ENCODE peak calls at places on chromosome 2, in ten cellular contexts. X is RWPE1; W is spleen; N is uterus; A is neural progenitor cell; E is right cardiac atrium; Y is CD8-positive, alpha-beta T cell; I is substantia nigra; B is left ventricle myocardium inferior; R is lower lobe of right lung. G is an unnamed sample.

GRCh38 chr2:153218851-153219250 is 259.7 kb downstream of the RPRM start:
- DNase-seq in I (no peak), B (no peak), X (no peak), E (no peak), W (no peak), A (no peak), N (no peak), R (no peak), Y (no peak), G (no peak)

GRCh38 chr2:7803515-7803914 is 878.3 kb upstream of the ID2 start:
- DNase-seq in A (no peak), E (no peak), B (no peak), X (no peak), R (no peak), N (no peak), W (no peak), I (no peak), Y (no peak), G (no peak)

GRCh38 chr2:203871371-203871983 is 3.9 kb downstream of the CTLA4 start:
- DNase-seq in N (no peak), Y (no peak), X (no peak), I (no peak), R (no peak), E (no peak), W (no peak), B (no peak), A (no peak), G (no peak)

GRCh38 chr2:17800219-17800618 is 16.0 kb upstream of the MSGN1 start:
- DNase-seq in W (no peak), Y (no peak), R (no peak), A (no peak), B (no peak), X (no peak), I (no peak), N (no peak), E (peak), G (no peak)

GRCh38 chr2:43344911-43345373 is 118.5 kb upstream of the ZFP36L2 start:
- DNase-seq in I (no peak), B (no peak), W (no peak), X (no peak), Y (no peak), R (no peak), E (no peak), A (no peak), N (no peak), G (no peak)

GRCh38 chr2:196077821-196078220 is 9.2 kb upstream of the DNAH7 start:
- DNase-seq in Y (no peak), R (no peak), N (no peak), B (no peak), E (no peak), W (no peak), A (no peak), I (no peak), X (no peak), G (no peak)

GRCh38 chr2:177143444-177143843 is 69.2 kb upstream of the HNRNPA3 start:
- DNase-seq in E (no peak), I (no peak), W (no peak), B (no peak), A (peak), R (no peak), X (peak), N (peak), Y (no peak), G (peak)

GRCh38 chr2:74186038-74186437 is 7.4 kb upstream of the MOB1A start:
- DNase-seq in I (peak), W (peak), E (no peak), N (no peak), R (peak), X (no peak), B (no peak), A (no peak), Y (no peak), G (no peak)

GRCh38 chr2:88614497-88615157 is 12.6 kb downstream of the EIF2AK3 start:
- DNase-seq in W (no peak), Y (no peak), R (no peak), X (no peak), B (no peak), E (no peak), A (no peak), N (no peak), I (no peak), G (no peak)

GRCh38 chr2:16628316-16628715 is 37.3 kb downstream of the CYRIA start:
- DNase-seq in A (no peak), E (no peak), B (no peak), I (no peak), W (no peak), Y (no peak), R (no peak), N (no peak), X (no peak), G (no peak)

GRCh38 chr2:230691005-230691647 is 21.5 kb upstream of the CAB39 start:
- DNase-seq in B (no peak), N (no peak), I (no peak), E (no peak), W (no peak), A (no peak), R (no peak), Y (no peak), X (peak), G (no peak)

GRCh38 chr2:106542730-106543359 is 55.7 kb downstream of the CD8B2 start:
- DNase-seq in E (peak), B (peak), Y (peak), I (peak), R (peak), X (peak), N (peak), W (peak), A (peak), G (peak)

GRCh38 chr2:215722125-215722524 is 286.3 kb upstream of the FN1 start:
- DNase-seq in W (no peak), N (peak), X (no peak), E (no peak), I (no peak), A (no peak), Y (no peak), B (no peak), R (no peak), G (no peak)

GRCh38 chr2:215718890-215719289 is 283.0 kb upstream of the FN1 start:
- DNase-seq in I (no peak), Y (no peak), N (no peak), E (no peak), A (no peak), X (no peak), W (no peak), R (no peak), B (no peak), G (no peak)

GRCh38 chr2:215726070-215726469 is 287.3 kb downstream of the MREG start:
- DNase-seq in X (no peak), A (no peak), B (no peak), N (no peak), W (no peak), I (no peak), R (no peak), Y (no peak), E (no peak), G (no peak)

GRCh38 chr2:215724171-215724570 is 288.3 kb upstream of the FN1 start:
- DNase-seq in I (no peak), B (no peak), W (no peak), A (no peak), X (no peak), Y (no peak), R (no peak), E (no peak), N (no peak), G (no peak)

DNA sequence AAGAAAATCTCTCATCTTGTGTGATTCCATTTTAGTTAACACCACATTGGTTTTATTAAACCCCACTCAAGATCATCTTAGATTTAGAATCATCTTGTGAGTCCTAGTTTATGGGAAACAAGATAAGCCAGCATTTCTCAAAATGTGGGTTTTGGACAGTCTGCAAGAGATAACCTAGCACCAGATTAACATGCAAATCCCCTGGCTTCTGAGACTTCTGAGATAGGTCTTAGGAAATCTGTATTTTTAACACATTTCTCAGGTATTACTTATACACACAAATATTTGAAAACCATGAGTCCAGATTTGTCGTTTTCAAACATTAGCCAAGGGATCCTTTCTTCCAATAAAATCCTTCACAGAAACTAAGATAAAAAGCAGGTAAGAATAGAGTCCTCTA is 287.1 kb upstream of the FN1 start:
- DNase-seq in X (no peak), B (no peak), W (no peak), R (no peak), N (no peak), A (no peak), Y (no peak), E (no peak), I (no peak), G (no peak)
- H3K27ac ChIP-seq in X (no peak), B (no peak), W (no peak), R (no peak), N (no peak), A (no peak), Y (no peak), E (no peak), I (no peak), G (no peak)

GRCh38 chr2:97759727-97760407 is 46.5 kb downstream of the ZAP70 start:
- DNase-seq in N (no peak), A (no peak), I (no peak), B (no peak), X (no peak), E (no peak), R (no peak), W (no peak), Y (no peak), G (no peak)
- H3K27ac ChIP-seq in N (no peak), A (no peak), I (no peak), B (peak), X (no peak), E (no peak), R (no peak), W (no peak), Y (no peak), G (no peak)

DNA sequence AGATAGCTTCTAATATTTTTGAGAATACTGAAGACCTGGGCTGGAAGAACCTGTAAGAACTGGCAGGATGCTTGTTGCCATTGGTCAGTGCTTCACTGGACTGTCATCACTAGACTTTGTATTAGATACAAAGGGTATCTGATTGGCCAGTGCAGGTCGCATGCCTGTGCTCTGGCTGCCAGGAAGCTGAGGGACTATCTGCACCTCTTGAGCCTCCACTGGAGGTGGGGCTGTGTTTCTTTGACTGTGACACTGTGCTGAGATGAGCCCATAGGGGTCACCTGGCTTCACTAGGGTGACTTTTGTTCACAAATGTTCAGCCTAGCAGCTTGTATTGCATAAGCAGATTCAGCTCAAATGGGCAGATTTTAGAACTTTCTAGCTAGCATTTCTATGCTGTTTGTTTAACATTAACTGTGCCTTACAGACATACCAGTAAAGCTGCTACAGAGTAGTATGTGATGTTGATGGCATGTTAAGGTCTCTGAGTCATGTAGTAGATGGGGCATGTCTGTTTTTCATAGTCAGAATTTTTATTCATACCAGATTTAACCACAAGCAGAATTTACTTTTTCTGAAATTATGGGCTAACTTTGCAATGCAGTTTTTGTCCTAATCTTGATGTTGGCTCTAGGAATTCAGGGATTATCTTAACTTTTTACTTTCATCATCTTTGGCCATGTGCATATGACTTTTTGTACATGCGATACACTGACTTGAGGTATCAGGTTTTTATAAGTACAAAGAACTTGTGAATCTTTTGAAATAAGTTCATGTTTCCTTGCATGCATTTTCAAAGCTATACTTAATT is 56.1 kb downstream of the RHBDD1 start:
- DNase-seq in I (no peak), N (no peak), W (no peak), Y (no peak), X (peak), A (no peak), B (no peak), R (no peak), E (peak), G (no peak)
- H3K27ac ChIP-seq in I (no peak), N (no peak), W (no peak), Y (no peak), X (no peak), A (no peak), B (no peak), R (no peak), E (no peak), G (no peak)

GRCh38 chr2:38516122-38516521 is 86.6 kb downstream of the HNRNPLL start:
- DNase-seq in W (no peak), I (no peak), R (no peak), X (no peak), B (no peak), E (no peak), A (no peak), Y (no peak), N (no peak), G (no peak)

GRCh38 chr2:38514603-38515154 is 88.0 kb downstream of the HNRNPLL start:
- DNase-seq in Y (no peak), E (no peak), R (no peak), A (no peak), N (peak), X (no peak), I (no peak), B (no peak), W (no peak), G (no peak)

GRCh38 chr2:38517284-38517683 is 85.4 kb downstream of the HNRNPLL start:
- DNase-seq in W (no peak), R (no peak), X (no peak), N (no peak), Y (no peak), B (no peak), I (no peak), E (no peak), A (no peak), G (no peak)

GRCh38 chr2:38512211-38512610 is 90.5 kb downstream of the HNRNPLL start:
- DNase-seq in Y (no peak), I (no peak), A (no peak), N (no peak), R (no peak), W (no peak), B (no peak), X (no peak), E (no peak), G (no peak)

DNA sequence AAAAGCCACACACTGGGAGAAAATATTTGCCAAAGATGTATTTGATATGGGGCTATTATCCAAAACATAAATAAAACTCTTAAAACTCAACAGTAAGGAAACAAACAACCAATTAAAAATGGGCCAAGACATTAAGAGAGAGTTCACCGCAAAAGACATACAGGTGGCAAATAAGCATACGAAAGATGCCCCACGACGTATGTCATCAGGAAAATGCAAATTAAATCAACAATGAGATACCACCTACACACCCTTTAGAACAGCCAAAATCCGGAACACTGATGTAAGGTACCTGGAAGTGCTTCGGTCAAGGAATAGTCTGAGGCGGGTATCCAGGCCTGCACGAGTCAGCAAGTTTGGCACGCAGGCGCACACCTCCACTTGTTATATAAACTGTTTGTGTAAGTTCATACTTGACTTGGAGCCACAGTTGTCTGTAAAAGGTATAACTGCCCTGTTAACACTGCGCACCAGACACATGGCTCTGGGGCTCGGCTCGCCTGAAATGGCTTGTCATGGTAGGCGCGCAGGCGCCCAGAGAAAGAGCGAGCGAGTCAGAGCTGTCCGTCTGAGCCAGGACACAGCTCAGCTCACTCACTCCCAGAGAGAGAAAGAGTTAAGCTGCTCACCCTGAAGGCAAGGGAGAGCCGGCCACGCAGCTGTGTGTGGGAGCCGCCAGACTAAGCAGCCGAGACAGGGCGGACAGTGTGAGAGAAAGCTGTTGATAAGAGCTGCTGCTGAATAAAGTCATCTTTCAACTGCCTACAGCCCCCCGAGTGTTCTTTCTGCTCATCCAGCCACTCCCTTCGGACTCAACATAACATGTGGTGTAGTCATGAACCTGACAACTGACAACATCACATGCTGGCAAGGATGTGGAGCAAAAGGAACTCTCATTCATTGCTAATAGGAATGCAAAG is 87.3 kb downstream of the HNRNPLL start:
- DNase-seq in Y (no peak), N (peak), B (peak), A (no peak), E (peak), X (peak), W (no peak), I (no peak), R (peak), G (no peak)
- H3K27ac ChIP-seq in Y (no peak), N (peak), B (peak), A (no peak), E (peak), X (peak), W (no peak), I (no peak), R (peak), G (no peak)

GRCh38 chr2:85861180-85861579 is 27.6 kb downstream of the ST3GAL5 start:
- DNase-seq in B (no peak), W (no peak), A (no peak), X (no peak), I (no peak), N (no peak), Y (no peak), R (no peak), E (no peak), G (peak)

GRCh38 chr2:85861650-85862049 is 27.1 kb downstream of the ST3GAL5 start:
- DNase-seq in N (no peak), A (no peak), Y (no peak), W (no peak), I (no peak), E (no peak), R (no peak), X (no peak), B (no peak), G (no peak)

GRCh38 chr2:85862426-85862825 is 26.4 kb downstream of the ST3GAL5 start:
- DNase-seq in W (no peak), Y (peak), N (no peak), E (no peak), R (no peak), X (no peak), A (no peak), I (no peak), B (no peak), G (peak)

GRCh38 chr2:85854897-85855296 is 33.9 kb downstream of the ST3GAL5 start:
- DNase-seq in E (no peak), R (no peak), N (no peak), A (no peak), I (no peak), W (no peak), B (no peak), Y (no peak), X (no peak), G (no peak)

DNA sequence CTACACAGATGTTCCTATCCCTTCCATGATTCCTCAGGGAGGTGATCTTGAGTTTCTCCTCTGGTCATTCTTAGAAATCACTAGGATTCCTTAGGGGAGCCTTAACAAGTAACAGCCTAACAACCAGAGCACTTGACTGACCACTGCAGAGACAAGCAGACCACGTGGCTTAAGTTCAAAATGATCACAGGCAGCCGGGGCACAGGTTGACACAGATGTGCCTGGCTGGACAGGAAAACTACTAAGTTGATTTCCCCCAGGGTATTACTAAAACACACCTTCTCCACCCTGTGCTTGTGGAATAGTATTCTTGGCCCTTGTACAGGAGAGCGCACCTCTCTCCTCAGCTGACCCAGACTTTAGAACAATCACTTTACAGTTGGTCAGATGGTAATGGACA is 29.9 kb downstream of the ST3GAL5 start:
- DNase-seq in R (no peak), I (no peak), B (no peak), N (no peak), X (no peak), W (no peak), Y (no peak), A (no peak), E (no peak), G (no peak)
- H3K27ac ChIP-seq in R (no peak), I (no peak), B (no peak), N (no peak), X (no peak), W (no peak), Y (no peak), A (no peak), E (no peak), G (no peak)

DNA sequence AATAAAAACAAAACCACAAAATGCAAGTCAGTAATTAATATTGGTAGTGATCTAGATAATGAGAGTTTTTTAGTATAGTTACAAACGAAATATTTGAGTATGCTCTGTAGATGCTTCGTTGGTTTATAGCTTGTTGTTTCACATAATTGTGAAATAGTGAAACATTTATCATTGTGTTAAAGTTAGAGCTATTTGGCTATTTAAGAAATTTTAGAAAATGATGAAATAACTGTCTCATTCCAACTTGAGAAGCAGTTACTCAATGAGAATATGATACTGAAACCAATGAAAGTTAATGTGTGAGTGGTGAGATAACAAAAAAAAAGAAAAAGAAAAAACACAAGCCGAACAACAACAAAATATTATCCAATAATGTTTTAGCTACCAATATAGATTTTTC is 475.6 kb upstream of the ZEB2 start:
- DNase-seq in W (no peak), X (no peak), A (no peak), B (no peak), Y (no peak), E (no peak), R (no peak), N (no peak), I (no peak), G (no peak)
- H3K27ac ChIP-seq in W (no peak), X (no peak), A (no peak), B (peak), Y (no peak), E (no peak), R (peak), N (peak), I (no peak), G (no peak)